ENCODE peak calls at places on chromosomes 6 and 20, in six cellular contexts. One of them, this sample, is unnamed.

GRCh38 chr6:57216235-57217101 is 5.6 kb downstream of the RAB23 start:
- DNase-seq in stromal cell of bone marrow: peak; percentile 58
- DNase-seq in HCEC 1CT: peak; percentile 54
- DNase-seq in cardiac muscle cell: peak; percentile 69
- DNase-seq in fibroblast of the aortic adventitia: peak; percentile 72
- DNase-seq in GM03348: no peak
- DNase-seq in this sample: no peak

GRCh38 chr6:149935246-149935645 is 6.6 kb upstream of the ULBP2 start:
- DNase-seq in stromal cell of bone marrow: no peak
- DNase-seq in HCEC 1CT: no peak
- DNase-seq in cardiac muscle cell: no peak
- DNase-seq in fibroblast of the aortic adventitia: no peak
- DNase-seq in GM03348: no peak
- DNase-seq in this sample: no peak

GRCh38 chr20:1815502-1816085 is 79.6 kb upstream of the SIRPA start:
- DNase-seq in stromal cell of bone marrow: no peak
- DNase-seq in HCEC 1CT: no peak
- DNase-seq in cardiac muscle cell: no peak
- DNase-seq in fibroblast of the aortic adventitia: no peak
- DNase-seq in GM03348: no peak
- DNase-seq in this sample: no peak

GRCh38 chr6:63716169-63716568 is 80.6 kb downstream of the PHF3 start:
- DNase-seq in stromal cell of bone marrow: no peak
- DNase-seq in HCEC 1CT: no peak
- DNase-seq in cardiac muscle cell: no peak
- DNase-seq in fibroblast of the aortic adventitia: no peak
- DNase-seq in GM03348: no peak
- DNase-seq in this sample: no peak

GRCh38 chr6:57195457-57195856 is 23.3 kb downstream of the BAG2 start:
- DNase-seq in stromal cell of bone marrow: no peak
- DNase-seq in HCEC 1CT: no peak
- DNase-seq in cardiac muscle cell: no peak
- DNase-seq in fibroblast of the aortic adventitia: peak; percentile 70
- DNase-seq in GM03348: no peak
- DNase-seq in this sample: no peak

GRCh38 chr20:21053002-21053762 is 53.0 kb downstream of the LINC00237 start:
- DNase-seq in stromal cell of bone marrow: no peak
- DNase-seq in HCEC 1CT: no peak
- DNase-seq in cardiac muscle cell: no peak
- DNase-seq in fibroblast of the aortic adventitia: no peak
- DNase-seq in GM03348: no peak
- DNase-seq in this sample: no peak

GRCh38 chr6:125169058-125169457 is 15.5 kb downstream of the TPD52L1 start:
- DNase-seq in stromal cell of bone marrow: peak; percentile 56
- DNase-seq in HCEC 1CT: peak; percentile 20
- DNase-seq in cardiac muscle cell: peak; percentile 35
- DNase-seq in fibroblast of the aortic adventitia: peak; percentile 86
- DNase-seq in GM03348: peak; percentile 53
- DNase-seq in this sample: no peak

GRCh38 chr6:77463308-77463880 is at the start of gene HTR1B:
- DNase-seq in stromal cell of bone marrow: no peak
- DNase-seq in HCEC 1CT: peak; percentile 77
- DNase-seq in cardiac muscle cell: peak; percentile 37
- DNase-seq in fibroblast of the aortic adventitia: no peak
- DNase-seq in GM03348: peak; percentile 10
- DNase-seq in this sample: no peak

GRCh38 chr20:63128956-63129355 is 87.0 kb downstream of the YTHDF1 start:
- DNase-seq in stromal cell of bone marrow: no peak
- DNase-seq in HCEC 1CT: no peak
- DNase-seq in cardiac muscle cell: no peak
- DNase-seq in fibroblast of the aortic adventitia: no peak
- DNase-seq in GM03348: no peak
- DNase-seq in this sample: no peak

GRCh38 chr6:22025468-22026159 is 271.2 kb downstream of the PRL start:
- DNase-seq in stromal cell of bone marrow: no peak
- DNase-seq in HCEC 1CT: no peak
- DNase-seq in cardiac muscle cell: peak; percentile 96
- DNase-seq in fibroblast of the aortic adventitia: peak; percentile 96
- DNase-seq in GM03348: peak; percentile 71
- DNase-seq in this sample: peak; percentile 92

GRCh38 chr20:15913661-15914060 is 659.6 kb downstream of the KIF16B start:
- DNase-seq in stromal cell of bone marrow: no peak
- DNase-seq in HCEC 1CT: no peak
- DNase-seq in cardiac muscle cell: no peak
- DNase-seq in fibroblast of the aortic adventitia: no peak
- DNase-seq in GM03348: no peak
- DNase-seq in this sample: no peak

GRCh38 chr6:129009856-129010255 is 126.9 kb downstream of the LAMA2 start:
- DNase-seq in stromal cell of bone marrow: no peak
- DNase-seq in HCEC 1CT: no peak
- DNase-seq in cardiac muscle cell: no peak
- DNase-seq in fibroblast of the aortic adventitia: no peak
- DNase-seq in GM03348: no peak
- DNase-seq in this sample: no peak

GRCh38 chr6:107399927-107400326 is 59.4 kb downstream of the PDSS2 start:
- DNase-seq in stromal cell of bone marrow: no peak
- DNase-seq in HCEC 1CT: no peak
- DNase-seq in cardiac muscle cell: no peak
- DNase-seq in fibroblast of the aortic adventitia: no peak
- DNase-seq in GM03348: no peak
- DNase-seq in this sample: no peak

GRCh38 chr20:53899351-53900167 is 170.8 kb downstream of the BCAS1 start:
- DNase-seq in stromal cell of bone marrow: peak; percentile 63
- DNase-seq in HCEC 1CT: peak; percentile 95
- DNase-seq in cardiac muscle cell: peak; percentile 53
- DNase-seq in fibroblast of the aortic adventitia: peak; percentile 79
- DNase-seq in GM03348: peak; percentile 55
- DNase-seq in this sample: peak; percentile 65

GRCh38 chr6:23016701-23017100 is 447.3 kb downstream of the HDGFL1 start:
- DNase-seq in stromal cell of bone marrow: no peak
- DNase-seq in HCEC 1CT: no peak
- DNase-seq in cardiac muscle cell: no peak
- DNase-seq in fibroblast of the aortic adventitia: no peak
- DNase-seq in GM03348: no peak
- DNase-seq in this sample: no peak

GRCh38 chr20:40741507-40742106 is 52.6 kb upstream of the MAFB start:
- DNase-seq in stromal cell of bone marrow: peak; percentile 10
- DNase-seq in HCEC 1CT: peak; percentile 29
- DNase-seq in cardiac muscle cell: peak; percentile 66
- DNase-seq in fibroblast of the aortic adventitia: peak; percentile 44
- DNase-seq in GM03348: peak; percentile 72
- DNase-seq in this sample: no peak

GRCh38 chr20:55685425-55685824 is 319.9 kb downstream of the CBLN4 start:
- DNase-seq in stromal cell of bone marrow: no peak
- DNase-seq in HCEC 1CT: no peak
- DNase-seq in cardiac muscle cell: no peak
- DNase-seq in fibroblast of the aortic adventitia: no peak
- DNase-seq in GM03348: no peak
- DNase-seq in this sample: no peak

GRCh38 chr6:30260036-30260504 is 46.9 kb upstream of the TRIM26 start:
- DNase-seq in stromal cell of bone marrow: no peak
- DNase-seq in HCEC 1CT: no peak
- DNase-seq in cardiac muscle cell: peak; percentile 23
- DNase-seq in fibroblast of the aortic adventitia: no peak
- DNase-seq in GM03348: no peak
- DNase-seq in this sample: no peak

GRCh38 chr6:144395014-144395413 is 109.9 kb downstream of the UTRN start:
- DNase-seq in stromal cell of bone marrow: no peak
- DNase-seq in HCEC 1CT: peak; percentile 37
- DNase-seq in cardiac muscle cell: no peak
- DNase-seq in fibroblast of the aortic adventitia: peak; percentile 4
- DNase-seq in GM03348: peak; percentile 21
- DNase-seq in this sample: no peak

GRCh38 chr20:59616306-59616705 is 12.0 kb downstream of the PHACTR3 start:
- DNase-seq in stromal cell of bone marrow: no peak
- DNase-seq in HCEC 1CT: no peak
- DNase-seq in cardiac muscle cell: no peak
- DNase-seq in fibroblast of the aortic adventitia: no peak
- DNase-seq in GM03348: no peak
- DNase-seq in this sample: no peak

GRCh38 chr20:58875541-58876134 is 23.1 kb downstream of the GNAS start:
- DNase-seq in stromal cell of bone marrow: no peak
- DNase-seq in HCEC 1CT: peak; percentile 40
- DNase-seq in cardiac muscle cell: no peak
- DNase-seq in fibroblast of the aortic adventitia: peak; percentile 27
- DNase-seq in GM03348: no peak
- DNase-seq in this sample: no peak

GRCh38 chr6:42702200-42702599 is 20.2 kb downstream of the PRPH2 start:
- DNase-seq in stromal cell of bone marrow: no peak
- DNase-seq in HCEC 1CT: peak; percentile 74
- DNase-seq in cardiac muscle cell: peak; percentile 71
- DNase-seq in fibroblast of the aortic adventitia: peak; percentile 64
- DNase-seq in GM03348: peak; percentile 55
- DNase-seq in this sample: no peak

GRCh38 chr6:56730663-56731529 is 88.2 kb upstream of the DST start:
- DNase-seq in stromal cell of bone marrow: no peak
- DNase-seq in HCEC 1CT: peak; percentile 89
- DNase-seq in cardiac muscle cell: peak; percentile 59
- DNase-seq in fibroblast of the aortic adventitia: peak; percentile 66
- DNase-seq in GM03348: peak; percentile 52
- DNase-seq in this sample: no peak

GRCh38 chr20:57911512-57912226 is 201.9 kb upstream of the PMEPA1 start:
- DNase-seq in stromal cell of bone marrow: no peak
- DNase-seq in HCEC 1CT: no peak
- DNase-seq in cardiac muscle cell: no peak
- DNase-seq in fibroblast of the aortic adventitia: no peak
- DNase-seq in GM03348: no peak
- DNase-seq in this sample: no peak

GRCh38 chr6:38876470-38876869 is 161.4 kb downstream of the DNAH8 start:
- DNase-seq in stromal cell of bone marrow: peak; percentile 43
- DNase-seq in HCEC 1CT: no peak
- DNase-seq in cardiac muscle cell: peak; percentile 58
- DNase-seq in fibroblast of the aortic adventitia: no peak
- DNase-seq in GM03348: no peak
- DNase-seq in this sample: no peak

GRCh38 chr20:40757087-40757486 is 68.1 kb upstream of the MAFB start:
- DNase-seq in stromal cell of bone marrow: no peak
- DNase-seq in HCEC 1CT: no peak
- DNase-seq in cardiac muscle cell: no peak
- DNase-seq in fibroblast of the aortic adventitia: no peak
- DNase-seq in GM03348: no peak
- DNase-seq in this sample: no peak

GRCh38 chr6:14784596-14785360 is 461.1 kb upstream of the JARID2 start:
- DNase-seq in stromal cell of bone marrow: no peak
- DNase-seq in HCEC 1CT: no peak
- DNase-seq in cardiac muscle cell: peak; percentile 24
- DNase-seq in fibroblast of the aortic adventitia: no peak
- DNase-seq in GM03348: no peak
- DNase-seq in this sample: no peak

GRCh38 chr20:45998761-45999160 is 9.9 kb upstream of the MMP9 start:
- DNase-seq in stromal cell of bone marrow: no peak
- DNase-seq in HCEC 1CT: no peak
- DNase-seq in cardiac muscle cell: no peak
- DNase-seq in fibroblast of the aortic adventitia: no peak
- DNase-seq in GM03348: no peak
- DNase-seq in this sample: peak; percentile 66